ENCODE peak calls at places on chromosome 15, in four cellular contexts. Z is endodermal cell, U is BE2C, Y is tibial nerve. J is an unnamed sample. For H3K27me3, the result is how much of the 10 kb centered on the place peaks cover.

GRCh38 chr15:66099950-66100671 is 153.4 kb downstream of the MEGF11 start:
- DNase-seq in Z (peak), U (no peak), Y (no peak), J (no peak)

GRCh38 chr15:49415638-49416037 is 7.4 kb upstream of the FGF7 start:
- DNase-seq in Z (no peak), U (no peak), Y (no peak), J (no peak)

GRCh38 chr15:70257573-70258220 is 160.0 kb upstream of the TLE3 start:
- DNase-seq in Z (no peak), U (no peak), Y (no peak), J (no peak)

GRCh38 chr15:52056001-52056400 is 37.0 kb downstream of the MAPK6 start:
- DNase-seq in Z (no peak), U (no peak), Y (no peak), J (no peak)

GRCh38 chr15:58517252-58517681 is 85.5 kb downstream of the LIPC start:
- DNase-seq in Z (no peak), U (no peak), Y (no peak), J (no peak)

GRCh38 chr15:33111051-33111451 is 83.5 kb downstream of the FMN1 start:
- DNase-seq in Z (no peak), U (no peak), Y (no peak), J (no peak)

GRCh38 chr15:58966698-58967097 is 20.8 kb upstream of the RNF111 start:
- DNase-seq in Z (no peak), U (no peak), Y (no peak), J (no peak)

GRCh38 chr15:80423215-80423614 is 19.0 kb downstream of the ARNT2 start:
- DNase-seq in Z (no peak), U (no peak), Y (no peak), J (no peak)

GRCh38 chr15:92897620-92898019 is 2.5 kb upstream of the CHD2 start:
- DNase-seq in Z (no peak), U (no peak), Y (no peak), J (no peak)

GRCh38 chr15:85496146-85496545 is 115.7 kb downstream of the AKAP13 start:
- DNase-seq in Z (no peak), U (peak), Y (no peak), J (no peak)

GRCh38 chr15:83846847-83847246 is 192.9 kb downstream of the ADAMTSL3 start:
- DNase-seq in Z (no peak), U (no peak), Y (no peak), J (no peak)

GRCh38 chr15:51132384-51133139 is 37.9 kb upstream of the TNFAIP8L3 start:
- DNase-seq in Z (peak), U (peak), Y (peak), J (no peak)

GRCh38 chr15:46251873-46252272 is 617.0 kb downstream of the SQOR start:
- DNase-seq in Z (no peak), U (no peak), Y (no peak), J (no peak)

GRCh38 chr15:75353604-75354003 is 6.8 kb downstream of the NEIL1 start:
- DNase-seq in Z (no peak), U (no peak), Y (no peak), J (no peak)

GRCh38 chr15:81814882-81815455 is 230.8 kb downstream of the MEX3B start:
- DNase-seq in Z (no peak), U (no peak), Y (no peak), J (no peak)

GRCh38 chr15:58212909-58213526 is 74.8 kb downstream of the AQP9 start:
- DNase-seq in Z (no peak), U (peak), Y (no peak), J (no peak)

GRCh38 chr15:80242802-80243201 is 9.2 kb downstream of the CTXND1 start:
- DNase-seq in Z (no peak), U (no peak), Y (no peak), J (no peak)

GRCh38 chr15:61051570-61052031 is 177.5 kb downstream of the RORA start:
- DNase-seq in Z (peak), U (peak), Y (peak), J (peak)

GRCh38 chr15:71761649-71762048 is 48.7 kb upstream of the NR2E3 start:
- DNase-seq in Z (no peak), U (no peak), Y (no peak), J (no peak)

DNA sequence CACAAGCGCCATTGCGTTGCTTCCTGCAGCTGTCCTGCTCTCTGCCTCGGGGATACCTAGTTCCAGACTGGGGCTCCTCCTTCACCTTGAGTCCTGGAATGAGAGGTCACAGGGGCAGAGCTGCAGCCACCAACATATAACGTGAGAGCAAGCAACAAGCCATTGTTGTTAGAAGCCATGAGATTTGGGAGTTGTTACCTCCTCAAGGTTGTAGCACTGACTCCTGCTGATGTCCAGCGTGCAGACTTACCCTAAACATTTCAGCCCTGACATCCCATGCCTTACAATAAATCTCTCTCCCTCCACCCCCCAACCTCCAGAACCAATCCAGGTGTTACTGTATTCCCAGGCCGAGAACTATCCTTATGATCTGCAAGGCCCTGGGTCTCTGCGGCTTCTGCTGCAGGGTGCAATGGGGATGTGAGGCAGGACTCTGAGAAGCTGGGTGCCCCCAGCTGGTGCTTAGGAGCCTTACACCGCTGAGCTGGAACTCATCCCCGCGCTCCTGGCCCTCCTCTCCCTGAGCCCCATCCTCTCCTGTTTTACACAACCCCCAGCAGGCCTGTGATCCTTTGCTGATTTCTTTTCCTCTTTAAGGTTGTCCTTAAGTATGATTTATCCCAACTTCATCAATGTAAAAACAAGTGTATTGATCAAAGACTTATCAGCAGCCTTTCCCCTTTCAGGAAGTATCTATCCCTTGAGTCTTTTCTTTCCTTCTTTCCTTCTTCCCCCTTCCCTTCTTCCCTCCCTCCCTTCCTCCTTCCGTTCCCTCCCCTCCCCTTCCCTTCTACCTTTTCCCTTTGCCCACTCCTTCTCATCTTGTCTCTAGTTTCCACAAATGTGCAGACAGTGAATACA is 84.2 kb upstream of the ABHD2 start:
- DNase-seq in Z (peak), U (peak), Y (no peak), J (no peak)
- TF ChIP-seq CTCF in Z (peak), U (peak), Y (peak), J (no peak)

DNA sequence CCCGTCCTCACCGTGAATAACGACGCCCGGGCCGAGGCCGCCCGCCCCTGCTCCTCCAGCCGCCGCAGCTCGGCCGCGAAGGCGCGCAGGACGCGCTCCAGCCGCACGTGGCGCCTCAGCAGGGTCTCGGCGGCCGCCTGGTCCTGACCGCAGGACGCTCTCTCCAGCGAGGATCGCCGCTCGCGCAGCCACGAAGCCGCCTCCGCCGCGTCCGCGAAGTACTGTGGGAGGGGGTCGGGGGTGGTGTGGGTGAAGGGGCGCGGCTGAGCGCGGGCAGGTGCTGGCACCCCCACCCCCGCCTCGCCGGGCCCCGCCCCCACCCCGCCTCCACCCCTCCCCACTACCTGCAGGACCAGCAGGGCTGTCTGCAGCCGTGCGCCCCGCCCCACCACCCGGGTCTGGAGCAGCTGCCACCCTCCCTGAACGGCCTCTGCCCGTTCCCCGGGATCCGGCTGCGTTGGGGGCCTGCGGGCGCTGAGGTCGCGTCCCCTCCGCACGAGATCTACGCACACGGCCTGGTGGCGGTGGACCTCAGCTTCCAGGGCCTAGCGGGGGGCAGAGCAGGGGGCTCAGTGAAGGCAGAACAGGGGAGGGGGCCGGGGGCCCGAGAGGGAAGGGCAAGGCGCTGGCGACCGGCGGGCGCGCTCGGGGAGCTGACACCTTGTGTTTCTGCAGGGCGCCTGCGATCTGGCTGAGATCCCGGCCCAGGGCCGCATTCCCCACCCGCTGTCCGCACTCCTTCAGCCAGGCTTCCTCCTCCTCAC is 11.7 kb downstream of the SPTBN5 start:
- DNase-seq in Z (peak), U (no peak), Y (no peak), J (no peak)
- H3K4me3 ChIP-seq in Z (no peak), U (no peak), Y (peak), J (no peak)

GRCh38 chr15:89371145-89372044 is 36.8 kb upstream of the POLG start:
- DNase-seq in Z (peak), U (no peak), Y (no peak), J (no peak)
- H3K27me3 ChIP-seq in Z (half or more), U (under half), Y (under half), J (under half)

GRCh38 chr15:73153024-73153423 is 100.8 kb downstream of the NEO1 start:
- DNase-seq in Z (no peak), U (no peak), Y (no peak), J (no peak)

GRCh38 chr15:73150831-73151230 is 98.6 kb downstream of the NEO1 start:
- DNase-seq in Z (no peak), U (no peak), Y (no peak), J (no peak)

GRCh38 chr15:73153447-73153846 is 101.2 kb downstream of the NEO1 start:
- DNase-seq in Z (no peak), U (no peak), Y (no peak), J (no peak)

DNA sequence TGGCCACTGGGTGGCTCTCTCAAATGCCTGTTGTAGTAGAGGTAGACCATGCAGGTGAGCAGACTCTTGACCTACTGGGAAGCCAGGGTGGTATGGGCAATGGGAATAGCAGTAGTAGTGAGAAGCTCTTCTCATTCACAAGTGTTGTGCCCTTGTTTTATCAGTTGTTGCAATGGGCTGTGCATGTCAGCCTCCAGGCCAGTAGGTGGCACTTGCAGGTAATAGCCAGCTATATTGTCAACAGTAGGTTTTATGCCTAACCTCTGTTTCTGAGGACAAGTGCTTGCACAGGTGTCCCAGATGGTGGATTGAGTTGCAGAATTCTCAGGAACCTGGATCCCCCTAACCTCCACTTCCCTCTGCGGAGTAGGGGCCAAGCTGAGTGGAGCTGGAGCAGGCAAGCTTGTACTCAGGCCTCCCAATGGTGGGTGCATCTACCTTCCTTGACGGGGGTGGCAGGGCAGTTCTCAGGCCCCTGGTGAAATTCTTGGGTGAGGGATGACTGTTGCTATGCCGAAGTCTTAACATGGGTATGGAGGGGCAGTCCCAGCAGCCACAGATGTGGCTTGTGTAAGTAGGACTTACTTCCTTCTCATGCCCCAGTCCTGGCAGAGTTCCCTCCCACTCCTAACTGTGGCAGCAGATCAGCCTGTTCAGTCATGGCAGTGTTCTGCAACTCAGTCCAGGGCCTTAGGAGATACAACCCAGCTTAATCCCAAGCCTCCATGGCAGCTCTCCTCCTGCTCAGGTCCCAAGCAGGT is 104.3 kb downstream of the NEO1 start:
- DNase-seq in Z (no peak), U (no peak), Y (no peak), J (no peak)
- TF ChIP-seq CTCF in Z (peak), U (peak), Y (no peak), J (no peak)

J was measured in dorsolateral prefrontal cortex.